ENCODE peak calls at places on chromosomes 2 and 18, in six cellular contexts. C, M, B, R, F and J are unnamed samples. For H3K36me3, the result is how much of the 10 kb centered on the place peaks cover.

GRCh38 chr2:239461551-239462515 is 61.0 kb upstream of the HDAC4 start:
- DNase-seq in C (no peak), M (no peak), B (no peak), R (no peak), F (no peak), J (no peak)

GRCh38 chr2:174903243-174903513 is 102.0 kb downstream of the CHN1 start:
- DNase-seq in C (no peak), M (no peak), B (no peak), R (no peak), F (no peak), J (no peak)

GRCh38 chr2:57987835-57988573 is 58.6 kb upstream of the VRK2 start:
- DNase-seq in C (no peak), M (peak), B (no peak), R (no peak), F (no peak), J (no peak)

GRCh38 chr18:39604836-39605235 is 2039.2 kb upstream of the CELF4 start:
- DNase-seq in C (no peak), M (peak), B (no peak), R (no peak), F (no peak), J (no peak)

GRCh38 chr2:241576293-241576654 is 17.7 kb downstream of the BOK start:
- DNase-seq in C (no peak), M (no peak), B (no peak), R (peak), F (no peak), J (no peak)

GRCh38 chr2:198698230-198698629 is 759.5 kb downstream of the SATB2 start:
- DNase-seq in C (no peak), M (no peak), B (no peak), R (no peak), F (no peak), J (no peak)

GRCh38 chr2:108917526-108917925 is 71.5 kb downstream of the EDAR start:
- DNase-seq in C (no peak), M (no peak), B (no peak), R (no peak), F (no peak), J (no peak)

GRCh38 chr2:20438334-20439192 is 8.3 kb upstream of the RHOB start:
- DNase-seq in C (no peak), M (peak), B (no peak), R (no peak), F (peak), J (no peak)

GRCh38 chr2:130819915-130820861 is 16.5 kb upstream of the ARHGEF4 start:
- DNase-seq in C (peak), M (peak), B (no peak), R (peak), F (no peak), J (no peak)

GRCh38 chr2:163558286-163559009 is 177.4 kb downstream of the FIGN start:
- DNase-seq in C (no peak), M (no peak), B (no peak), R (no peak), F (no peak), J (no peak)

GRCh38 chr2:43707255-43707654 is 31.0 kb upstream of the C1GALT1C1L start:
- DNase-seq in C (peak), M (peak), B (peak), R (no peak), F (peak), J (no peak)

GRCh38 chr18:63409301-63409700 is 13.0 kb downstream of the VPS4B start:
- DNase-seq in C (no peak), M (no peak), B (no peak), R (no peak), F (no peak), J (no peak)
- H3K36me3 ChIP-seq in C (under half), M (under half), B (under half), R (under half), F (under half), J (under half)

GRCh38 chr2:197266477-197266876 is 44.1 kb downstream of the ANKRD44 start:
- DNase-seq in C (no peak), M (no peak), B (no peak), R (no peak), F (no peak), J (no peak)

GRCh38 chr2:197264332-197264731 is 46.2 kb downstream of the ANKRD44 start:
- DNase-seq in C (no peak), M (no peak), B (no peak), R (no peak), F (no peak), J (no peak)

GRCh38 chr2:197269173-197269572 is 41.4 kb downstream of the ANKRD44 start:
- DNase-seq in C (no peak), M (peak), B (no peak), R (no peak), F (no peak), J (no peak)

GRCh38 chr2:197263077-197263476 is 47.5 kb downstream of the ANKRD44 start:
- DNase-seq in C (no peak), M (no peak), B (no peak), R (no peak), F (no peak), J (no peak)

GRCh38 chr2:197265931-197266330 is 44.6 kb downstream of the ANKRD44 start:
- DNase-seq in C (no peak), M (no peak), B (no peak), R (no peak), F (no peak), J (no peak)
- H3K27ac ChIP-seq in C (no peak), M (no peak), B (no peak), R (no peak), F (no peak), J (no peak)

GRCh38 chr18:50895350-50896045 is 16.6 kb downstream of the ME2 start:
- DNase-seq in C (no peak), M (no peak), B (no peak), R (no peak), F (no peak), J (no peak)

GRCh38 chr18:50902797-50903196 is 23.9 kb downstream of the ME2 start:
- DNase-seq in C (no peak), M (no peak), B (no peak), R (no peak), F (no peak), J (no peak)

GRCh38 chr18:50896093-50896492 is 17.2 kb downstream of the ME2 start:
- DNase-seq in C (no peak), M (no peak), B (no peak), R (no peak), F (no peak), J (no peak)

GRCh38 chr18:50898908-50899307 is 20.0 kb downstream of the ME2 start:
- DNase-seq in C (no peak), M (no peak), B (no peak), R (no peak), F (no peak), J (no peak)
- H3K36me3 ChIP-seq in C (under half), M (under half), B (under half), R (under half), F (under half), J (under half)

GRCh38 chr2:208254871-208255556 is at the start of gene IDH1:
- DNase-seq in C (peak), M (peak), B (peak), R (peak), F (peak), J (peak)

GRCh38 chr2:208255557-208256106 is 761 bp upstream of the IDH1 start:
- DNase-seq in C (no peak), M (no peak), B (peak), R (no peak), F (no peak), J (no peak)

GRCh38 chr2:208252766-208253492 is 1.9 kb downstream of the IDH1 start:
- DNase-seq in C (no peak), M (peak), B (no peak), R (no peak), F (no peak), J (no peak)

GRCh38 chr2:208254118-208254870 is 577 bp downstream of the IDH1 start:
- DNase-seq in C (peak), M (peak), B (peak), R (peak), F (peak), J (peak)

GRCh38 chr2:208253518-208254117 is 1.3 kb downstream of the IDH1 start:
- DNase-seq in C (peak), M (peak), B (no peak), R (no peak), F (no peak), J (no peak)
- H3K27ac ChIP-seq in C (peak), M (peak), B (peak), R (peak), F (peak), J (no peak)

GRCh38 chr18:32056613-32057358 is 34.9 kb upstream of the RNF138 start:
- DNase-seq in C (no peak), M (no peak), B (no peak), R (no peak), F (no peak), J (no peak)

GRCh38 chr18:32057624-32058165 is 34.0 kb upstream of the RNF138 start:
- DNase-seq in C (no peak), M (no peak), B (no peak), R (peak), F (no peak), J (no peak)

GRCh38 chr18:32060026-32060425 is 31.6 kb upstream of the RNF138 start:
- DNase-seq in C (no peak), M (no peak), B (no peak), R (no peak), F (no peak), J (no peak)
- H3K36me3 ChIP-seq in C (under half), M (under half), B (under half), R (under half), F (under half), J (under half)

GRCh38 chr2:28951910-28952805 is 28.9 kb upstream of the TOGARAM2 start:
- DNase-seq in C (no peak), M (peak), B (no peak), R (peak), F (no peak), J (no peak)

GRCh38 chr2:28952806-28953190 is 28.3 kb upstream of the TOGARAM2 start:
- DNase-seq in C (no peak), M (no peak), B (no peak), R (no peak), F (no peak), J (no peak)

GRCh38 chr2:28949617-28950305 is 31.3 kb upstream of the TOGARAM2 start:
- DNase-seq in C (no peak), M (no peak), B (no peak), R (peak), F (no peak), J (no peak)

GRCh38 chr2:28949190-28949589 is 31.9 kb upstream of the TOGARAM2 start:
- DNase-seq in C (no peak), M (no peak), B (no peak), R (no peak), F (no peak), J (no peak)

DNA sequence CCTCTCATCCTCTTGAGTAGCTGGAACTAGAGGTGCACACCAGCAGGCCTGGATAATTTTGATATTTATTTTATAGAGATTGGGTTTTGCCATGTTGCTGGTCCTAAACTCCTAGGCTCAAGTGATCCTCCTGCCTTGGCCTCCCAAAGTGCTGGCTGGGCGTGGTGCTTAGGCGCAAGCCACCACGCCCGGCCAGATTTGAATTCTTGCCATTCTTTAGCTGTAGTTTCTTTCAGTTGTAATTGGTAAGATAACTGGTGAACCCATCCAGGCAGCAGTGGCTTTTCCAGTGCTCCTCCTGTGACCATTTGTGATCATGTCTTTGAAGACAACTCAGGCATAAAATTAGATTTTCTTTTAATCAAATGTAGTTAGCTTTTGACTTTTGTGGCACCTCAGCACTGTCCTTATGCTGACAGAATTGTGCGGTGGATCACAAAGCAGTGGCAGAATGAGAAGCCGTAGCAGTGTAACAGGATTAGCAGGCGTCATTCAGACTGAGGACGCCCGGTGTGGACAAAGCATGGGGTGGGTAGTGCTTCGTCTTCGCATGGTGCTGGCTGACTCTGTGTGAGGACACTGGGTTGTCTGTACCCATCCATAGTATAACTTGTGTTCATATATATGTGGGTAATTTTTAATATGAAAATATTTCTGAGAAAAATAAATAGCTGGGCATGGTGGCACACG is 30.0 kb upstream of the TOGARAM2 start:
- DNase-seq in C (no peak), M (no peak), B (no peak), R (no peak), F (no peak), J (no peak)
- H3K27ac ChIP-seq in C (no peak), M (no peak), B (no peak), R (peak), F (no peak), J (no peak)

GRCh38 chr2:147468349-147468748 is 376.5 kb upstream of the ACVR2A start:
- DNase-seq in C (no peak), M (no peak), B (no peak), R (peak), F (no peak), J (no peak)

GRCh38 chr2:147468963-147469362 is 375.9 kb upstream of the ACVR2A start:
- DNase-seq in C (no peak), M (no peak), B (no peak), R (peak), F (no peak), J (no peak)

GRCh38 chr2:147469471-147469870 is 375.4 kb upstream of the ACVR2A start:
- DNase-seq in C (no peak), M (no peak), B (no peak), R (peak), F (no peak), J (no peak)

GRCh38 chr2:147473075-147473474 is 371.8 kb upstream of the ACVR2A start:
- DNase-seq in C (no peak), M (no peak), B (no peak), R (no peak), F (no peak), J (no peak)

GRCh38 chr2:147471126-147471525 is 373.7 kb upstream of the ACVR2A start:
- DNase-seq in C (no peak), M (no peak), B (no peak), R (no peak), F (no peak), J (no peak)
- H3K36me3 ChIP-seq in C (under half), M (under half), B (under half), R (under half), F (under half), J (under half)

DNA sequence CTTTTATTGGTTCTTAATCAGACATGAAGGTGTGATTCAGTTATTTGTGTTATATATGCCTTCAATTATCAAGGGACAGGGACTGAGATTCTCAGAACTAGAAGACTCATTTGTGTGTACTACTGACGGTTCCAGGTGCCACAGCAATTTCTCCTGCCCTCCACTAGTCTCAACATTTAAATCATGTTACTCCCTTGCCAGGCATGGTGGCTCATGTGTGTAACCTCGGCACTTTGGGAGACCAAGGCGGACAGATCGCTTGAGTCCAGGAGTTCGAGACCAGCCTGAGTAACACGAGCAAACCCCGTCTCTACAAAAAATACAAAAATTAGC is 1.1 kb downstream of the CNDP2 start:
- DNase-seq in C (no peak), M (no peak), B (no peak), R (no peak), F (no peak), J (no peak)
- H3K27ac ChIP-seq in C (peak), M (peak), B (no peak), R (peak), F (peak), J (peak)